ENCODE peak calls at places on chromosome 18, in ten cellular contexts. One of them, this sample, is unnamed.
A peak's percentile ranks its signal among the peaks of the same experiment; 100 is the strongest.

GRCh38 chr18:26618130-26618529 is 69.8 kb upstream of the KCTD1 start:
- DNase-seq in Daoy: no peak
- DNase-seq in stimulated activated CD4-positive, alpha-beta T cell treated with anti-CD3 and anti-CD28 coated beads, TNF-alpha, amount 100 ng/mL, for 1 hour: no peak
- DNase-seq in activated CD4-positive, alpha-beta T cell treated with anti-CD3 and anti-CD28 coated beads, Interleukin-2, amount 50 U/mL, for 4 hours: no peak
- DNase-seq in T-cell: no peak
- DNase-seq in heart right ventricle: no peak
- DNase-seq in A172: peak; percentile 11
- DNase-seq in EH: no peak
- DNase-seq in head of caudate nucleus: no peak
- DNase-seq in posterior vena cava: no peak
- DNase-seq in this sample: no peak

GRCh38 chr18:8730080-8730827 is 24.9 kb downstream of the MTCL1 start:
- DNase-seq in A172: peak; percentile 96
- DNase-seq in Daoy: peak; percentile 88
- DNase-seq in head of caudate nucleus: no peak
- DNase-seq in activated CD4-positive, alpha-beta T cell treated with anti-CD3 and anti-CD28 coated beads, Interleukin-2, amount 50 U/mL, for 4 hours: no peak
- DNase-seq in heart right ventricle: peak; percentile 63
- DNase-seq in T-cell: no peak
- DNase-seq in posterior vena cava: peak; percentile 87
- DNase-seq in stimulated activated CD4-positive, alpha-beta T cell treated with anti-CD3 and anti-CD28 coated beads, TNF-alpha, amount 100 ng/mL, for 1 hour: no peak
- DNase-seq in EH: peak; percentile 63
- DNase-seq in this sample: no peak

GRCh38 chr18:44682181-44682870 is 1.6 kb downstream of the SETBP1 start:
- DNase-seq in activated CD4-positive, alpha-beta T cell treated with anti-CD3 and anti-CD28 coated beads, Interleukin-2, amount 50 U/mL, for 4 hours: no peak
- DNase-seq in heart right ventricle: no peak
- DNase-seq in posterior vena cava: peak; percentile 82
- DNase-seq in EH: no peak
- DNase-seq in stimulated activated CD4-positive, alpha-beta T cell treated with anti-CD3 and anti-CD28 coated beads, TNF-alpha, amount 100 ng/mL, for 1 hour: no peak
- DNase-seq in head of caudate nucleus: no peak
- DNase-seq in Daoy: peak; percentile 24
- DNase-seq in T-cell: no peak
- DNase-seq in A172: no peak
- DNase-seq in this sample: peak; percentile 35

GRCh38 chr18:3590096-3590655 is 140.2 kb downstream of the TGIF1 start:
- DNase-seq in Daoy: no peak
- DNase-seq in heart right ventricle: no peak
- DNase-seq in activated CD4-positive, alpha-beta T cell treated with anti-CD3 and anti-CD28 coated beads, Interleukin-2, amount 50 U/mL, for 4 hours: no peak
- DNase-seq in head of caudate nucleus: no peak
- DNase-seq in T-cell: no peak
- DNase-seq in A172: no peak
- DNase-seq in posterior vena cava: peak; percentile 19
- DNase-seq in EH: no peak
- DNase-seq in stimulated activated CD4-positive, alpha-beta T cell treated with anti-CD3 and anti-CD28 coated beads, TNF-alpha, amount 100 ng/mL, for 1 hour: no peak
- DNase-seq in this sample: no peak

GRCh38 chr18:6482198-6482977 is 67.7 kb upstream of the L3MBTL4 start:
- DNase-seq in A172: no peak
- DNase-seq in EH: peak; percentile 50
- DNase-seq in head of caudate nucleus: peak; percentile 20
- DNase-seq in Daoy: peak; percentile 78
- DNase-seq in posterior vena cava: peak; percentile 94
- DNase-seq in T-cell: no peak
- DNase-seq in stimulated activated CD4-positive, alpha-beta T cell treated with anti-CD3 and anti-CD28 coated beads, TNF-alpha, amount 100 ng/mL, for 1 hour: no peak
- DNase-seq in activated CD4-positive, alpha-beta T cell treated with anti-CD3 and anti-CD28 coated beads, Interleukin-2, amount 50 U/mL, for 4 hours: no peak
- DNase-seq in heart right ventricle: peak; percentile 75
- DNase-seq in this sample: peak; percentile 63

GRCh38 chr18:158128-159036 is at the start of gene USP14:
- DNase-seq in posterior vena cava: peak; percentile 99
- DNase-seq in A172: peak; percentile 94
- DNase-seq in EH: peak; percentile 96
- DNase-seq in activated CD4-positive, alpha-beta T cell treated with anti-CD3 and anti-CD28 coated beads, Interleukin-2, amount 50 U/mL, for 4 hours: peak; percentile 98
- DNase-seq in heart right ventricle: peak; percentile 96
- DNase-seq in stimulated activated CD4-positive, alpha-beta T cell treated with anti-CD3 and anti-CD28 coated beads, TNF-alpha, amount 100 ng/mL, for 1 hour: peak; percentile 92
- DNase-seq in T-cell: peak; percentile 93
- DNase-seq in Daoy: peak; percentile 94
- DNase-seq in head of caudate nucleus: peak; percentile 98
- DNase-seq in this sample: peak; percentile 99

GRCh38 chr18:60198063-60198462 is 174.5 kb downstream of the MC4R start:
- DNase-seq in Daoy: no peak
- DNase-seq in activated CD4-positive, alpha-beta T cell treated with anti-CD3 and anti-CD28 coated beads, Interleukin-2, amount 50 U/mL, for 4 hours: no peak
- DNase-seq in posterior vena cava: no peak
- DNase-seq in head of caudate nucleus: no peak
- DNase-seq in heart right ventricle: no peak
- DNase-seq in T-cell: no peak
- DNase-seq in EH: no peak
- DNase-seq in stimulated activated CD4-positive, alpha-beta T cell treated with anti-CD3 and anti-CD28 coated beads, TNF-alpha, amount 100 ng/mL, for 1 hour: no peak
- DNase-seq in A172: no peak
- DNase-seq in this sample: no peak

GRCh38 chr18:48924621-48925601 is 25.9 kb downstream of the SMAD7 start:
- DNase-seq in T-cell: no peak
- DNase-seq in activated CD4-positive, alpha-beta T cell treated with anti-CD3 and anti-CD28 coated beads, Interleukin-2, amount 50 U/mL, for 4 hours: peak; percentile 15
- DNase-seq in EH: no peak
- DNase-seq in Daoy: no peak
- DNase-seq in A172: no peak
- DNase-seq in stimulated activated CD4-positive, alpha-beta T cell treated with anti-CD3 and anti-CD28 coated beads, TNF-alpha, amount 100 ng/mL, for 1 hour: no peak
- DNase-seq in heart right ventricle: no peak
- DNase-seq in posterior vena cava: no peak
- DNase-seq in head of caudate nucleus: no peak
- DNase-seq in this sample: no peak

GRCh38 chr18:22309191-22309590 is 108.5 kb downstream of the CTAGE1 start:
- DNase-seq in stimulated activated CD4-positive, alpha-beta T cell treated with anti-CD3 and anti-CD28 coated beads, TNF-alpha, amount 100 ng/mL, for 1 hour: no peak
- DNase-seq in head of caudate nucleus: no peak
- DNase-seq in A172: peak; percentile 5
- DNase-seq in activated CD4-positive, alpha-beta T cell treated with anti-CD3 and anti-CD28 coated beads, Interleukin-2, amount 50 U/mL, for 4 hours: no peak
- DNase-seq in posterior vena cava: no peak
- DNase-seq in heart right ventricle: no peak
- DNase-seq in Daoy: peak; percentile 18
- DNase-seq in EH: peak; percentile 65
- DNase-seq in T-cell: no peak
- DNase-seq in this sample: no peak

GRCh38 chr18:5973079-5973478 is 77.8 kb upstream of the TMEM200C start:
- DNase-seq in stimulated activated CD4-positive, alpha-beta T cell treated with anti-CD3 and anti-CD28 coated beads, TNF-alpha, amount 100 ng/mL, for 1 hour: no peak
- DNase-seq in heart right ventricle: no peak
- DNase-seq in A172: no peak
- DNase-seq in Daoy: no peak
- DNase-seq in T-cell: no peak
- DNase-seq in head of caudate nucleus: no peak
- DNase-seq in EH: no peak
- DNase-seq in posterior vena cava: no peak
- DNase-seq in activated CD4-positive, alpha-beta T cell treated with anti-CD3 and anti-CD28 coated beads, Interleukin-2, amount 50 U/mL, for 4 hours: no peak
- DNase-seq in this sample: no peak

GRCh38 chr18:32271649-32272324 is 81.9 kb downstream of the MEP1B start:
- DNase-seq in EH: peak; percentile 29
- DNase-seq in posterior vena cava: no peak
- DNase-seq in stimulated activated CD4-positive, alpha-beta T cell treated with anti-CD3 and anti-CD28 coated beads, TNF-alpha, amount 100 ng/mL, for 1 hour: no peak
- DNase-seq in T-cell: no peak
- DNase-seq in head of caudate nucleus: peak; percentile 16
- DNase-seq in Daoy: peak; percentile 30
- DNase-seq in activated CD4-positive, alpha-beta T cell treated with anti-CD3 and anti-CD28 coated beads, Interleukin-2, amount 50 U/mL, for 4 hours: no peak
- DNase-seq in heart right ventricle: no peak
- DNase-seq in A172: peak; percentile 7
- DNase-seq in this sample: peak; percentile 47

GRCh38 chr18:74836296-74837139 is 238.8 kb downstream of the ZNF407 start:
- DNase-seq in heart right ventricle: no peak
- DNase-seq in A172: peak; percentile 5
- DNase-seq in stimulated activated CD4-positive, alpha-beta T cell treated with anti-CD3 and anti-CD28 coated beads, TNF-alpha, amount 100 ng/mL, for 1 hour: no peak
- DNase-seq in posterior vena cava: no peak
- DNase-seq in EH: peak; percentile 44
- DNase-seq in Daoy: peak; percentile 44
- DNase-seq in T-cell: no peak
- DNase-seq in activated CD4-positive, alpha-beta T cell treated with anti-CD3 and anti-CD28 coated beads, Interleukin-2, amount 50 U/mL, for 4 hours: no peak
- DNase-seq in head of caudate nucleus: no peak
- DNase-seq in this sample: no peak